ENCODE peak calls at places on chromosome 16, in nine cellular contexts. S is fibroblast of villous mesenchyme, I is ascending aorta, R is AG04450, J is cardiac fibroblast, Q is cardiac muscle cell, A is tibial artery, E is kidney, L is NB4. V is an unnamed sample.

GRCh38 chr16:17235147-17235817 is 235.5 kb downstream of the XYLT1 start:
- DNase-seq in S (no peak), I (no peak), R (no peak), J (peak; percentile 23), Q (no peak), A (no peak), E (no peak), L (no peak), V (no peak)

GRCh38 chr16:84683691-84684591 is 15.9 kb upstream of the USP10 start:
- DNase-seq in S (no peak), I (no peak), R (no peak), J (no peak), Q (no peak), A (peak; percentile 11), E (no peak), L (no peak), V (no peak)

GRCh38 chr16:85192736-85193493 is 80.6 kb upstream of the CIBAR2 start:
- DNase-seq in S (peak; percentile 70), I (no peak), R (peak; percentile 73), J (peak; percentile 15), Q (no peak), A (no peak), E (no peak), L (no peak), V (peak; percentile 37)

GRCh38 chr16:80167657-80168056 is 373.1 kb upstream of the DYNLRB2 start:
- DNase-seq in S (no peak), I (no peak), R (no peak), J (no peak), Q (no peak), A (no peak), E (no peak), L (no peak), V (no peak)

GRCh38 chr16:66508261-66508913 is 41.5 kb downstream of the TK2 start:
- DNase-seq in S (no peak), I (no peak), R (no peak), J (peak; percentile 58), Q (peak; percentile 34), A (peak; percentile 65), E (peak; percentile 36), L (no peak), V (peak; percentile 79)

GRCh38 chr16:4215106-4215505 is 26.8 kb downstream of the SRL start:
- DNase-seq in S (no peak), I (no peak), R (no peak), J (no peak), Q (no peak), A (peak; percentile 77), E (no peak), L (no peak), V (no peak)

GRCh38 chr16:69711115-69711740 is 15.1 kb downstream of the NQO1 start:
- DNase-seq in S (peak; percentile 43), I (no peak), R (peak; percentile 56), J (peak; percentile 85), Q (peak; percentile 71), A (peak; percentile 60), E (no peak), L (no peak), V (peak; percentile 59)

GRCh38 chr16:65547799-65548446 is 426.1 kb upstream of the CDH11 start:
- DNase-seq in S (peak; percentile 92), I (no peak), R (peak; percentile 83), J (peak; percentile 86), Q (peak; percentile 98), A (no peak), E (no peak), L (no peak), V (peak; percentile 94)

GRCh38 chr16:82761236-82761635 is 134.5 kb downstream of the CDH13 start:
- DNase-seq in S (peak; percentile 79), I (peak; percentile 63), R (peak; percentile 16), J (peak; percentile 86), Q (peak; percentile 67), A (peak; percentile 95), E (peak; percentile 73), L (no peak), V (peak; percentile 87)

GRCh38 chr16:57118461-57119084 is 26.2 kb downstream of the CPNE2 start:
- DNase-seq in S (no peak), I (no peak), R (no peak), J (no peak), Q (no peak), A (no peak), E (no peak), L (no peak), V (no peak)

GRCh38 chr16:69166946-69167930 is 19.7 kb upstream of the SNTB2 start:
- DNase-seq in S (no peak), I (no peak), R (no peak), J (peak; percentile 58), Q (peak; percentile 29), A (no peak), E (no peak), L (no peak), V (peak; percentile 72)

GRCh38 chr16:35585411-35585810 is 2126.0 kb downstream of the TP53TG3F start:
- DNase-seq in S (no peak), I (no peak), R (no peak), J (no peak), Q (no peak), A (no peak), E (no peak), L (no peak), V (no peak)

GRCh38 chr16:17296412-17296811 is 174.3 kb downstream of the XYLT1 start:
- DNase-seq in S (no peak), I (no peak), R (no peak), J (no peak), Q (no peak), A (no peak), E (no peak), L (no peak), V (peak; percentile 15)

GRCh38 chr16:48942996-48943395 is 333.0 kb upstream of the N4BP1 start:
- DNase-seq in S (no peak), I (no peak), R (no peak), J (no peak), Q (no peak), A (no peak), E (no peak), L (no peak), V (no peak)

GRCh38 chr16:53024045-53024444 is 28.7 kb downstream of the CHD9NB start:
- DNase-seq in S (no peak), I (no peak), R (no peak), J (peak; percentile 13), Q (no peak), A (no peak), E (no peak), L (no peak), V (no peak)

GRCh38 chr16:63856537-63856936 is 1265.3 kb downstream of the CDH11 start:
- DNase-seq in S (no peak), I (no peak), R (no peak), J (no peak), Q (no peak), A (no peak), E (no peak), L (no peak), V (no peak)

GRCh38 chr16:12268602-12269001 is 292.1 kb downstream of the SNX29 start:
- DNase-seq in S (no peak), I (no peak), R (no peak), J (no peak), Q (peak; percentile 15), A (no peak), E (no peak), L (peak; percentile 5), V (no peak)

GRCh38 chr16:12260647-12261262 is 284.2 kb downstream of the SNX29 start:
- DNase-seq in S (peak; percentile 7), I (no peak), R (peak; percentile 55), J (peak; percentile 9), Q (peak; percentile 50), A (no peak), E (no peak), L (peak; percentile 15), V (no peak)

GRCh38 chr16:12267491-12267890 is 291.0 kb downstream of the SNX29 start:
- DNase-seq in S (peak; percentile 16), I (no peak), R (no peak), J (no peak), Q (peak; percentile 48), A (no peak), E (no peak), L (no peak), V (no peak)

GRCh38 chr16:12262454-12263180 is 286.1 kb downstream of the SNX29 start:
- DNase-seq in S (no peak), I (no peak), R (no peak), J (peak; percentile 5), Q (no peak), A (no peak), E (no peak), L (no peak), V (no peak)

DNA sequence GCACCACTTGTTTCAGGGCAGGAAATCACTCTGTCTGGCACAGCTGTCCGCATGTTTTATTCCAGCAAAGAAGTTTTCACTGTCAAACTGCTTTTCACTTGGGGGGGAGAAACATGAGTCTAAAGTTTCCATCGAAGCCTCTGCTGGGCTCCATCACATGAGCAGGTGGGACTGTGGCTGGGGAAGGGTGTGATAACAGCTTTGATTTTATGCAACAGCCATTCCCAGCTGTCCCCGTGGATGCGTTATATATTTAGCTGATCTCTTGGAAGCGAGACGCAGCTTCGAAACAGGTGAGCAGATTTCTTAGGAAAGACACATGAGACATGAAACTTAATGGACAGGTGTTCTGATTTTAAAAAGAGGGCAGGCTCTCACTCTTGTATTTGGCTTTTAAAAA is 288.6 kb downstream of the SNX29 start:
- DNase-seq in S (no peak), I (no peak), R (no peak), J (no peak), Q (no peak), A (no peak), E (no peak), L (no peak), V (no peak)
- H3K4me3 ChIP-seq in S (no peak overlapping the region), I (no peak overlapping the region), R (no peak overlapping the region), J (no peak overlapping the region), Q (no peak overlapping the region), A (no peak overlapping the region), E (no peak overlapping the region), L (no peak overlapping the region), V (no peak overlapping the region)

DNA sequence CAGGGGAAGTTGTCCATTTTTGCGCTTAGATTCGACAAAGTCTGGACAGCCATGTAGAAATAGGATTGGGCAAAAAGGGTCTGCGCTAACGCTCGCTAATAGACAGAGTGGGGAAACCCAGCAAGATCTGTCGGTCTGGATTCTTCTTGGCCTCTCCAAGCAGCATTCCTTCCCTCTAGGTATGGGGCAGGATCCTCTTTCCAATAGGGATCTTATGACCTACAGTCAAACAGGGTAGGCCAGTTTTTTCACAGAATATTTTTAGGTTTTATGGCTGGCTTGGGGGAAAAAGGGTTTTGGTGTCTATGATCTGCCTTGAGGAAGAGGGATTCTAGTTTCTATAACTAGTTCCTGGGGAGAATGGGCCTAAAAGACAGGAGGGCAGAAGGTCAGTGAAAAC is 26.0 kb upstream of the GPT2 start:
- DNase-seq in S (no peak), I (no peak), R (no peak), J (no peak), Q (no peak), A (no peak), E (no peak), L (no peak), V (no peak)
- TF ChIP-seq CTCF in S (no peak), I (no peak), R (no peak), J (no peak), Q (no peak), A (no peak), E (no peak), L (no peak), V (no peak)

GRCh38 chr16:49986351-49987124 is 38.5 kb upstream of the CNEP1R1 start:
- DNase-seq in S (no peak), I (no peak), R (no peak), J (peak; percentile 31), Q (peak; percentile 41), A (no peak), E (no peak), L (no peak), V (peak; percentile 70)
- H3K4me3 ChIP-seq in S (peak overlapping the region; percentile 6), I (peak overlapping the region; percentile 52), R (peak overlapping the region; percentile 2), J (no peak overlapping the region), Q (no peak overlapping the region), A (peak overlapping the region; percentile 39), E (no peak overlapping the region), L (no peak overlapping the region), V (peak overlapping the region; percentile 29)

GRCh38 chr16:86261379-86261778 is 248.9 kb upstream of the FOXF1 start:
- DNase-seq in S (no peak), I (no peak), R (no peak), J (peak; percentile 40), Q (peak; percentile 4), A (no peak), E (no peak), L (peak; percentile 51), V (peak; percentile 30)
- TF ChIP-seq CTCF in S (no peak), I (no peak), R (no peak), J (no peak), Q (no peak), A (no peak), E (no peak), L (no peak), V (no peak)